ENCODE peak calls at places on chromosome 2, in four cellular contexts. S is Right ventricle myocardium superior, O is osteocyte, I is T-cell. T is an unnamed sample.

GRCh38 chr2:28678175-28678855 is 73.3 kb upstream of the PPP1CB start:
- DNase-seq in I (no peak), S (no peak), O (no peak), T (no peak)

GRCh38 chr2:100713106-100713505 is 106.8 kb upstream of the NPAS2 start:
- DNase-seq in S (no peak), I (no peak), O (no peak), T (no peak)

GRCh38 chr2:80054339-80054675 is 250.2 kb downstream of the LRRTM1 start:
- DNase-seq in O (no peak), I (no peak), S (no peak), T (no peak)

GRCh38 chr2:54593249-54593648 is 130.2 kb upstream of the EML6 start:
- DNase-seq in S (no peak), O (no peak), I (no peak), T (no peak)

GRCh38 chr2:133777607-133778006 is 209.3 kb upstream of the NCKAP5 start:
- DNase-seq in S (no peak), I (no peak), O (no peak), T (no peak)

GRCh38 chr2:200352631-200353030 is 46.1 kb downstream of the SPATS2L start:
- DNase-seq in S (no peak), O (no peak), I (no peak), T (no peak)

GRCh38 chr2:15911686-15912085 is 28.7 kb upstream of the MYCN start:
- DNase-seq in S (no peak), I (no peak), O (peak), T (no peak)

GRCh38 chr2:109160714-109161440 is 31.9 kb downstream of the SH3RF3 start:
- DNase-seq in S (no peak), I (no peak), O (no peak), T (no peak)

GRCh38 chr2:27638709-27639108 is 9.9 kb downstream of the GPN1 start:
- DNase-seq in I (no peak), S (no peak), O (no peak), T (no peak)

T was measured in vagina.